ENCODE peak calls at places on chromosomes 12 and 14, in four cellular contexts. Y is IMR-90, Z is K562, M is endothelial cell of umbilical vein. W is an unnamed sample. For H3K9me1, the result is how much of the 10 kb centered on the place peaks cover.

GRCh38 chr14:53304726-53305381 is 151.7 kb upstream of the DDHD1 start:
- DNase-seq in Y (peak), Z (no peak), M (no peak), W (no peak)

GRCh38 chr14:103232338-103232808 is 101.7 kb upstream of the EIF5 start:
- DNase-seq in Z (no peak), Y (no peak), M (no peak), W (no peak)

GRCh38 chr12:89060133-89060532 is 292.2 kb downstream of the DUSP6 start:
- DNase-seq in M (no peak), Z (no peak), Y (peak), W (no peak)

GRCh38 chr14:88476375-88476774 is 78.4 kb downstream of the PTPN21 start:
- DNase-seq in Z (no peak), Y (no peak), M (no peak), W (no peak)

GRCh38 chr12:112473056-112473455 is 54.3 kb downstream of the PTPN11 start:
- DNase-seq in M (no peak), Y (no peak), Z (no peak), W (no peak)

GRCh38 chr12:95413576-95413975 is 60.4 kb upstream of the METAP2 start:
- DNase-seq in Z (no peak), M (no peak), Y (peak), W (no peak)

GRCh38 chr12:34212651-34213050 is 190.4 kb downstream of the ALG10 start:
- DNase-seq in Z (no peak), M (no peak), Y (no peak), W (no peak)

GRCh38 chr12:65977384-65977783 is 153.1 kb downstream of the HMGA2 start:
- DNase-seq in M (no peak), Z (no peak), Y (no peak), W (no peak)

GRCh38 chr14:92513966-92514843 is 624 bp downstream of the RIN3 start:
- DNase-seq in Z (no peak), Y (peak), M (peak), W (no peak)

GRCh38 chr14:35341454-35342159 is 49.4 kb downstream of the PSMA6 start:
- DNase-seq in M (peak), Z (no peak), Y (peak), W (no peak)

GRCh38 chr14:52349731-52350130 is 35.6 kb downstream of the PTGER2 start:
- DNase-seq in Z (no peak), Y (no peak), M (no peak), W (no peak)

GRCh38 chr14:60945984-60946383 is 34.9 kb downstream of the TRMT5 start:
- DNase-seq in Z (no peak), Y (peak), M (no peak), W (no peak)

GRCh38 chr12:40566246-40566645 is 126.0 kb upstream of the CNTN1 start:
- DNase-seq in M (no peak), Z (no peak), Y (no peak), W (no peak)

GRCh38 chr12:77294016-77294415 is 228.6 kb upstream of the E2F7 start:
- DNase-seq in M (peak), Y (peak), Z (no peak), W (no peak)

GRCh38 chr14:21991130-21991529 is 317.5 kb upstream of the OR4E1 start:
- DNase-seq in Y (no peak), M (no peak), Z (no peak), W (no peak)

GRCh38 chr12:15435597-15435996 is 113.3 kb downstream of the PTPRO start:
- DNase-seq in Y (peak), M (no peak), Z (no peak), W (no peak)

GRCh38 chr12:6361834-6362233 is 13.5 kb downstream of the SCNN1A start:
- DNase-seq in Y (no peak), Z (no peak), M (peak), W (no peak)

GRCh38 chr12:91562476-91562875 is 379.9 kb upstream of the DCN start:
- DNase-seq in Z (no peak), Y (peak), M (no peak), W (no peak)

GRCh38 chr12:7645395-7646177 is 20.1 kb downstream of the APOBEC1 start:
- DNase-seq in Y (peak), M (peak), Z (peak), W (no peak)

GRCh38 chr12:127670294-127670693 is 596.7 kb upstream of the TMEM132C start:
- DNase-seq in M (no peak), Z (no peak), Y (no peak), W (no peak)

GRCh38 chr14:74697543-74697942 is 15.3 kb downstream of the AREL1 start:
- DNase-seq in Y (peak), M (no peak), Z (no peak), W (no peak)

GRCh38 chr12:20283467-20283866 is 84.9 kb upstream of the PDE3A start:
- DNase-seq in M (no peak), Z (no peak), Y (no peak), W (no peak)

GRCh38 chr12:73964641-73965040 is 573.0 kb upstream of the ATXN7L3B start:
- DNase-seq in M (no peak), Y (no peak), Z (no peak), W (no peak)

GRCh38 chr12:131220007-131220685 is 266.4 kb downstream of the ADGRD1 start:
- DNase-seq in Z (no peak), Y (no peak), M (no peak), W (no peak)

GRCh38 chr12:107730942-107731341 is 30.0 kb downstream of the PRDM4 start:
- DNase-seq in Z (no peak), Y (no peak), M (no peak), W (no peak)

GRCh38 chr12:76031414-76032042 is at the start of gene PHLDA1:
- DNase-seq in Z (peak), M (peak), Y (peak), W (peak)
- TF ChIP-seq CTCF in Z (peak), M (peak), Y (peak), W (no peak)

DNA sequence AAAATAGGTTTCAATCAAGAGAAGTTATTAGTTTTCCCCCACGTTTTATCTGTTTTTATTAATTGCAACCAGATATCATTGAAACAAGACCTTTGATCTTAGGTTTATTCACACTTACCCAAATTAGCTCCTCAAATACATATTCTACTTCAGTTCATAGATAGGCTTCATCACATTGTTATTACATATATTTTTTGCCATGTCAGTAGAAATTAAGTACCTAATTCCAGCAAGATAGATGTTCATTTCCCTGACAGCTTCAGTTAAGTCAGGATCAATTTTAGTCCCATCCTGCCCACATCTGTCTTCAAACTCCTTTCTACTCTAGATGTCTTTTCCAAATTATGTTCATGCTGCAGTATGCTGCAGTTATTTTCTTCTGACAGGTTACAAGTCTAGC is 388.8 kb downstream of the TMTC2 start:
- DNase-seq in Z (no peak), Y (no peak), M (no peak), W (no peak)
- H3K9me1 ChIP-seq in Z (under half), Y (under half), M (under half), W (under half)

GRCh38 chr12:29309320-29309902 is 71.6 kb downstream of the ERGIC2 start:
- DNase-seq in Y (peak), M (peak), Z (peak), W (no peak)
- TF ChIP-seq CTCF in Y (peak), M (peak), Z (peak), W (no peak)

GRCh38 chr12:32894566-32894965 is 2.0 kb downstream of the PKP2 start:
- DNase-seq in Y (no peak), Z (no peak), M (no peak), W (no peak)
- H3K9me1 ChIP-seq in Y (under half), Z (under half), M (under half), W (under half)

GRCh38 chr14:104341532-104342434 is 203.4 kb downstream of the KIF26A start:
- DNase-seq in Y (no peak), Z (peak), M (peak), W (no peak)
- TF ChIP-seq CTCF in Y (no peak), Z (peak), M (peak), W (peak)

DNA sequence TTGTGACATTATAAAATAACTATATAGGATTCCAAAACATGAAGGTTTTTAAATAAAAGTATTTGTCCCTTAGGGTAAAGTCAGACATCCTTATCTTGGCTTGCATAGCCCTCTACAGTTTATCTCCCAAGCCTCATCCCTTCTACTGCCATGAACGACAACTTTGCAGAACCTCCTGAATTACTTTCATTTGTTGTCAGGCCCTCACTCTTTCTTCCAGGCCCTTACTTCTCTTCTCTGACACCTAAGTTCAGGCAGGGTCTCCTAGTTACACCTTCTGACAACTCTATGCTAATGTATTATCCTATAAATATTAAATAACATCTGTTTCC is 115.6 kb upstream of the MDM1 start:
- DNase-seq in Y (no peak), Z (peak), M (no peak), W (no peak)
- H3K9me1 ChIP-seq in Y (under half), Z (under half), M (under half), W (under half)

GRCh38 chr12:132460571-132460970 is 29.4 kb upstream of the FBRSL1 start:
- DNase-seq in Z (peak), M (no peak), Y (no peak), W (no peak)
- TF ChIP-seq CTCF in Z (peak), M (peak), Y (peak), W (no peak)